ENCODE peak calls at places on chromosome 13, in four cellular contexts. S is NCI-H460, L is A172, D is M059J. U is an unnamed sample.

GRCh38 chr13:108508263-108508662 is 121.1 kb upstream of the MYO16 start:
- DNase-seq in S (peak), L (no peak), D (no peak), U (no peak)

GRCh38 chr13:37175996-37176395 is 70.5 kb upstream of the CSNK1A1L start:
- DNase-seq in S (no peak), L (no peak), D (peak), U (no peak)

GRCh38 chr13:42594577-42595571 is 20.9 kb downstream of the TNFSF11 start:
- DNase-seq in S (peak), L (peak), D (peak), U (no peak)

GRCh38 chr13:21047087-21047486 is 14.3 kb downstream of the LATS2 start:
- DNase-seq in S (no peak), L (no peak), D (no peak), U (no peak)

GRCh38 chr13:114099191-114099590 is 33.2 kb downstream of the RASA3 start:
- DNase-seq in S (peak), L (peak), D (peak), U (no peak)

GRCh38 chr13:33678906-33679657 is 138.9 kb upstream of the RFC3 start:
- DNase-seq in S (peak), L (peak), D (peak), U (peak)

GRCh38 chr13:113967206-113967720 is 6.6 kb downstream of the C13orf46 start:
- DNase-seq in S (no peak), L (no peak), D (no peak), U (no peak)

GRCh38 chr13:110756268-110756667 is 42.8 kb downstream of the ING1 start:
- DNase-seq in S (no peak), L (peak), D (peak), U (no peak)

GRCh38 chr13:32426981-32427851 is 714 bp downstream of the N4BP2L1 start:
- DNase-seq in S (no peak), L (no peak), D (peak), U (peak)

GRCh38 chr13:86946734-86947133 is 724.4 kb upstream of the SLITRK5 start:
- DNase-seq in S (no peak), L (peak), D (no peak), U (no peak)

GRCh38 chr13:36412736-36413135 is 19.6 kb upstream of the CCNA1 start:
- DNase-seq in S (no peak), L (no peak), D (no peak), U (no peak)

GRCh38 chr13:32811297-32811800 is 204.9 kb upstream of the KL start:
- DNase-seq in S (no peak), L (peak), D (peak), U (no peak)

GRCh38 chr13:90717451-90717936 is 630.0 kb upstream of the MIR17HG start:
- DNase-seq in S (no peak), L (peak), D (peak), U (no peak)

GRCh38 chr13:39417643-39418042 is 185.3 kb downstream of the LHFPL6 start:
- DNase-seq in S (no peak), L (peak), D (peak), U (no peak)

GRCh38 chr13:36062249-36062648 is 68.9 kb downstream of the DCLK1 start:
- DNase-seq in S (no peak), L (no peak), D (no peak), U (no peak)

GRCh38 chr13:99465454-99465853 is 35.8 kb upstream of the TM9SF2 start:
- DNase-seq in S (no peak), L (no peak), D (no peak), U (no peak)

GRCh38 chr13:88384542-88384941 is 713.4 kb downstream of the SLITRK5 start:
- DNase-seq in S (no peak), L (no peak), D (no peak), U (no peak)

GRCh38 chr13:50722437-50723125 is 120.9 kb downstream of the DLEU7 start:
- DNase-seq in S (no peak), L (no peak), D (no peak), U (no peak)

GRCh38 chr13:95643471-95643813 is 1.1 kb downstream of the DZIP1 start:
- DNase-seq in S (no peak), L (peak), D (peak), U (no peak)

GRCh38 chr13:112958127-112958989 is 10.7 kb upstream of the MCF2L start:
- DNase-seq in S (no peak), L (peak), D (peak), U (no peak)

GRCh38 chr13:46961719-46962118 is 64.9 kb upstream of the HTR2A start:
- DNase-seq in S (no peak), L (peak), D (peak), U (no peak)

GRCh38 chr13:113366031-113366588 is 2.2 kb upstream of the GRTP1 start:
- DNase-seq in S (no peak), L (no peak), D (no peak), U (no peak)

GRCh38 chr13:114136576-114136975 is 4.2 kb upstream of the RASA3 start:
- DNase-seq in S (no peak), L (no peak), D (no peak), U (no peak)

GRCh38 chr13:33111414-33112110 is 95.3 kb downstream of the KL start:
- DNase-seq in S (no peak), L (no peak), D (no peak), U (no peak)

GRCh38 chr13:100666124-100666523 is 8.5 kb downstream of the TMTC4 start:
- DNase-seq in S (no peak), L (no peak), D (no peak), U (no peak)

GRCh38 chr13:25489238-25489637 is 117.5 kb downstream of the ATP8A2 start:
- DNase-seq in S (no peak), L (peak), D (no peak), U (no peak)

GRCh38 chr13:36030670-36031331 is 100.4 kb downstream of the DCLK1 start:
- DNase-seq in S (no peak), L (peak), D (peak), U (no peak)

U was measured in effector memory CD4-positive, alpha-beta T cell.